ENCODE peak calls at places on chromosomes 12 and 14, in five cellular contexts. X, Q, T, G and O are unnamed samples.

GRCh38 chr14:23881292-23881691 is 72.3 kb upstream of the DHRS4 start:
- DNase-seq in T (no peak), Q (no peak), X (no peak), G (no peak), O (no peak)

GRCh38 chr14:75831455-75831854 is 150.3 kb downstream of the TGFB3 start:
- DNase-seq in T (no peak), Q (peak), X (peak), G (peak), O (peak)

GRCh38 chr12:38053655-38054464 is 262.7 kb upstream of the ALG10B start:
- DNase-seq in X (no peak), Q (peak), G (no peak), T (no peak), O (peak)

GRCh38 chr14:59352951-59353350 is 112.2 kb downstream of the GPR135 start:
- DNase-seq in X (no peak), G (no peak), Q (peak), T (no peak), O (peak)

GRCh38 chr12:121331268-121331667 is 20.9 kb downstream of the ANAPC5 start:
- DNase-seq in X (no peak), G (no peak), T (no peak), Q (no peak), O (no peak)

GRCh38 chr12:67354966-67355365 is 85.8 kb downstream of the CAND1 start:
- DNase-seq in X (peak), T (no peak), G (no peak), Q (no peak), O (no peak)

GRCh38 chr12:57276935-57277563 is 26.1 kb upstream of the STAC3 start:
- DNase-seq in T (no peak), G (no peak), Q (peak), X (peak), O (peak)

GRCh38 chr12:99213047-99213446 is 434.5 kb upstream of the GARIN6 start:
- DNase-seq in Q (no peak), G (no peak), X (no peak), T (no peak), O (no peak)

GRCh38 chr12:104547239-104547638 is 90.5 kb downstream of the CHST11 start:
- DNase-seq in T (no peak), X (no peak), G (no peak), Q (no peak), O (no peak)